ENCODE peak calls at places on chromosomes 5 and 9, in eight cellular contexts. U is heart left ventricle; B is fibroblast of mammary gland; J is Jurkat, Clone E6-1; R is mesenteric fat pad; Q is activated T-helper 9 cell treated with anti-CD3 and anti-CD28 coated beads, Interleukin-2, amount 50 U/mL, for 16 hours; H is CD8-positive, alpha-beta memory T cell; A is cardiac muscle cell. Z is an unnamed sample.

GRCh38 chr9:116941266-116941665 is 254.2 kb downstream of the TRIM32 start:
- DNase-seq in U (no peak), B (no peak), J (no peak), R (no peak), Q (no peak), H (no peak), A (no peak), Z (no peak)

GRCh38 chr9:87336914-87337333 is 160.7 kb upstream of the DAPK1 start:
- DNase-seq in U (no peak), B (peak), J (peak), R (no peak), Q (no peak), H (no peak), A (peak), Z (peak)

GRCh38 chr5:42951847-42952411 is 88.2 kb downstream of the ANXA2R start:
- DNase-seq in U (peak), B (peak), J (no peak), R (no peak), Q (peak), H (peak), A (peak), Z (no peak)

GRCh38 chr5:78586251-78586650 is 62.3 kb downstream of the LHFPL2 start:
- DNase-seq in U (no peak), B (peak), J (peak), R (no peak), Q (no peak), H (no peak), A (peak), Z (no peak)

GRCh38 chr5:105554613-105555169 is 1992.1 kb upstream of the NUDT12 start:
- DNase-seq in U (no peak), B (no peak), J (no peak), R (no peak), Q (no peak), H (no peak), A (no peak), Z (no peak)

GRCh38 chr5:145965804-145966203 is 29.4 kb downstream of the SH3RF2 start:
- DNase-seq in U (no peak), B (peak), J (no peak), R (no peak), Q (no peak), H (no peak), A (peak), Z (peak)

GRCh38 chr9:86821011-86821845 is 126.1 kb downstream of the GAS1 start:
- DNase-seq in U (no peak), B (peak), J (no peak), R (no peak), Q (no peak), H (no peak), A (no peak), Z (no peak)

GRCh38 chr9:19720374-19720773 is 68.5 kb downstream of the SLC24A2 start:
- DNase-seq in U (no peak), B (peak), J (no peak), R (no peak), Q (no peak), H (no peak), A (peak), Z (peak)

GRCh38 chr5:126631920-126632319 is 31.2 kb downstream of the PHAX start:
- DNase-seq in U (no peak), B (no peak), J (no peak), R (no peak), Q (no peak), H (no peak), A (no peak), Z (no peak)

GRCh38 chr9:126439402-126439765 is 112.8 kb downstream of the MVB12B start:
- DNase-seq in U (no peak), B (peak), J (no peak), R (no peak), Q (no peak), H (no peak), A (peak), Z (no peak)

GRCh38 chr9:121598167-121599000 is 53.0 kb upstream of the DAB2IP start:
- DNase-seq in U (peak), B (peak), J (no peak), R (no peak), Q (no peak), H (no peak), A (peak), Z (peak)

GRCh38 chr5:24222866-24223265 is 421.9 kb downstream of the CDH10 start:
- DNase-seq in U (no peak), B (peak), J (no peak), R (no peak), Q (no peak), H (no peak), A (peak), Z (peak)

GRCh38 chr5:171315925-171316257 is 6.8 kb downstream of the TLX3 start:
- DNase-seq in U (no peak), B (no peak), J (no peak), R (peak), Q (no peak), H (no peak), A (no peak), Z (no peak)

GRCh38 chr5:31854625-31855526 is 215.9 kb downstream of the PDZD2 start:
- DNase-seq in U (peak), B (no peak), J (no peak), R (no peak), Q (no peak), H (no peak), A (peak), Z (peak)

GRCh38 chr9:121498487-121499176 is 1.0 kb downstream of the GGTA1 start:
- DNase-seq in U (peak), B (peak), J (no peak), R (no peak), Q (no peak), H (no peak), A (peak), Z (peak)

GRCh38 chr5:72380491-72381274 is 60.5 kb downstream of the PTCD2 start:
- DNase-seq in U (no peak), B (no peak), J (no peak), R (no peak), Q (no peak), H (no peak), A (no peak), Z (no peak)

GRCh38 chr5:158857376-158857775 is 242.3 kb downstream of the EBF1 start:
- DNase-seq in U (no peak), B (no peak), J (no peak), R (no peak), Q (no peak), H (no peak), A (no peak), Z (no peak)

GRCh38 chr5:157059891-157060290 is 975 bp upstream of the HAVCR1 start:
- DNase-seq in U (no peak), B (peak), J (no peak), R (no peak), Q (no peak), H (no peak), A (no peak), Z (no peak)

GRCh38 chr9:79801459-79801858 is 229.7 kb downstream of the TLE4 start:
- DNase-seq in U (no peak), B (no peak), J (peak), R (no peak), Q (no peak), H (no peak), A (no peak), Z (no peak)

GRCh38 chr9:36677611-36678010 is 104.9 kb downstream of the MELK start:
- DNase-seq in U (no peak), B (no peak), J (no peak), R (no peak), Q (no peak), H (no peak), A (no peak), Z (no peak)

GRCh38 chr9:110141118-110141797 is 66.7 kb downstream of the C9orf152 start:
- DNase-seq in U (no peak), B (peak), J (no peak), R (no peak), Q (no peak), H (no peak), A (peak), Z (peak)

GRCh38 chr5:146778795-146779579 is 99.6 kb downstream of the PPP2R2B start:
- DNase-seq in U (no peak), B (no peak), J (no peak), R (no peak), Q (no peak), H (no peak), A (no peak), Z (no peak)

GRCh38 chr5:76561959-76562358 is 61.2 kb downstream of the F2RL2 start:
- DNase-seq in U (no peak), B (no peak), J (no peak), R (no peak), Q (no peak), H (no peak), A (no peak), Z (no peak)

GRCh38 chr5:115842089-115842881 is 550 bp downstream of the AP3S1 start:
- DNase-seq in U (no peak), B (peak), J (no peak), R (peak), Q (peak), H (no peak), A (no peak), Z (peak)

GRCh38 chr9:89814340-89815040 is 209.7 kb downstream of the GADD45G start:
- DNase-seq in U (no peak), B (peak), J (no peak), R (no peak), Q (no peak), H (no peak), A (peak), Z (peak)

GRCh38 chr5:86679529-86679928 is 61.8 kb downstream of the COX7C start:
- DNase-seq in U (peak), B (peak), J (peak), R (no peak), Q (no peak), H (no peak), A (peak), Z (peak)

GRCh38 chr5:18420711-18421110 is 786.5 kb downstream of the TAF11L14 start:
- DNase-seq in U (no peak), B (no peak), J (no peak), R (no peak), Q (no peak), H (no peak), A (no peak), Z (no peak)

GRCh38 chr5:50623666-50624065 is 42.8 kb upstream of the PARP8 start:
- DNase-seq in U (no peak), B (peak), J (no peak), R (no peak), Q (no peak), H (no peak), A (no peak), Z (no peak)

GRCh38 chr9:7320139-7320538 is 479.4 kb downstream of the DMAC1 start:
- DNase-seq in U (no peak), B (peak), J (no peak), R (no peak), Q (no peak), H (no peak), A (peak), Z (no peak)

GRCh38 chr9:33748633-33749304 is 46.6 kb upstream of the PRSS3 start:
- DNase-seq in U (no peak), B (no peak), J (peak), R (no peak), Q (no peak), H (peak), A (no peak), Z (no peak)

GRCh38 chr5:135208555-135209494 is 174.8 kb upstream of the PITX1 start:
- DNase-seq in U (no peak), B (peak), J (no peak), R (peak), Q (no peak), H (no peak), A (peak), Z (no peak)

GRCh38 chr5:145360936-145361335 is 474.2 kb downstream of the PRELID2 start:
- DNase-seq in U (no peak), B (no peak), J (no peak), R (no peak), Q (no peak), H (no peak), A (peak), Z (no peak)

GRCh38 chr9:5301544-5301943 is 3.0 kb downstream of the RLN2 start:
- DNase-seq in U (no peak), B (no peak), J (peak), R (no peak), Q (no peak), H (no peak), A (no peak), Z (no peak)

GRCh38 chr5:141695627-141696180 is 13.7 kb upstream of the ARAP3 start:
- DNase-seq in U (peak), B (no peak), J (no peak), R (no peak), Q (no peak), H (no peak), A (peak), Z (no peak)

GRCh38 chr5:6734781-6735180 is 21.5 kb downstream of the TENT4A start:
- DNase-seq in U (no peak), B (no peak), J (no peak), R (peak), Q (no peak), H (no peak), A (no peak), Z (no peak)

Z was measured in testis.